ENCODE peak calls at places on chromosome 18, in nine cellular contexts. One of them, this sample, is unnamed.

GRCh38 chr18:23281626-23282436 is 146.5 kb downstream of the CABLES1 start:
- DNase-seq in A549: peak; percentile 10
- DNase-seq in activated naive CD4-positive, alpha-beta T cell treated with anti-CD3 and anti-CD28 coated beads, Interleukin-2, amount 10 ng/mL, durations not matched to agents 7 days and 5 days: no peak
- DNase-seq in cardiac muscle cell: no peak
- DNase-seq in SJCRH30: no peak
- DNase-seq in neuronal stem cell: no peak
- DNase-seq in stimulated activated CD8-positive, alpha-beta memory T cell treated with anti-CD3 and anti-CD28 coated beads, Interleukin-4, amount 100 ng/mL, for 1 hour: no peak
- DNase-seq in choroid plexus epithelial cell: peak; percentile 56
- DNase-seq in kidney tubule cell: peak; percentile 69
- DNase-seq in this sample: no peak

GRCh38 chr18:36728345-36728744 is 100.5 kb downstream of the TPGS2 start:
- DNase-seq in choroid plexus epithelial cell: no peak
- DNase-seq in kidney tubule cell: no peak
- DNase-seq in neuronal stem cell: no peak
- DNase-seq in SJCRH30: no peak
- DNase-seq in activated naive CD4-positive, alpha-beta T cell treated with anti-CD3 and anti-CD28 coated beads, Interleukin-2, amount 10 ng/mL, durations not matched to agents 7 days and 5 days: no peak
- DNase-seq in stimulated activated CD8-positive, alpha-beta memory T cell treated with anti-CD3 and anti-CD28 coated beads, Interleukin-4, amount 100 ng/mL, for 1 hour: no peak
- DNase-seq in cardiac muscle cell: no peak
- DNase-seq in A549: no peak
- DNase-seq in this sample: no peak

GRCh38 chr18:41569867-41570266 is 385.2 kb upstream of the PIK3C3 start:
- DNase-seq in SJCRH30: no peak
- DNase-seq in choroid plexus epithelial cell: no peak
- DNase-seq in cardiac muscle cell: no peak
- DNase-seq in A549: no peak
- DNase-seq in stimulated activated CD8-positive, alpha-beta memory T cell treated with anti-CD3 and anti-CD28 coated beads, Interleukin-4, amount 100 ng/mL, for 1 hour: no peak
- DNase-seq in neuronal stem cell: no peak
- DNase-seq in activated naive CD4-positive, alpha-beta T cell treated with anti-CD3 and anti-CD28 coated beads, Interleukin-2, amount 10 ng/mL, durations not matched to agents 7 days and 5 days: no peak
- DNase-seq in kidney tubule cell: no peak
- DNase-seq in this sample: no peak

GRCh38 chr18:50454379-50455005 is 79.6 kb downstream of the SKA1 start:
- DNase-seq in A549: no peak
- DNase-seq in activated naive CD4-positive, alpha-beta T cell treated with anti-CD3 and anti-CD28 coated beads, Interleukin-2, amount 10 ng/mL, durations not matched to agents 7 days and 5 days: no peak
- DNase-seq in stimulated activated CD8-positive, alpha-beta memory T cell treated with anti-CD3 and anti-CD28 coated beads, Interleukin-4, amount 100 ng/mL, for 1 hour: no peak
- DNase-seq in cardiac muscle cell: no peak
- DNase-seq in SJCRH30: no peak
- DNase-seq in kidney tubule cell: peak; percentile 9
- DNase-seq in neuronal stem cell: no peak
- DNase-seq in choroid plexus epithelial cell: no peak
- DNase-seq in this sample: no peak

GRCh38 chr18:79756143-79756500 is 41.6 kb upstream of the KCNG2 start:
- DNase-seq in cardiac muscle cell: no peak
- DNase-seq in neuronal stem cell: no peak
- DNase-seq in A549: no peak
- DNase-seq in choroid plexus epithelial cell: no peak
- DNase-seq in stimulated activated CD8-positive, alpha-beta memory T cell treated with anti-CD3 and anti-CD28 coated beads, Interleukin-4, amount 100 ng/mL, for 1 hour: no peak
- DNase-seq in SJCRH30: no peak
- DNase-seq in kidney tubule cell: no peak
- DNase-seq in activated naive CD4-positive, alpha-beta T cell treated with anti-CD3 and anti-CD28 coated beads, Interleukin-2, amount 10 ng/mL, durations not matched to agents 7 days and 5 days: no peak
- DNase-seq in this sample: no peak

GRCh38 chr18:33951031-33951430 is 273.7 kb downstream of the NOL4 start:
- DNase-seq in kidney tubule cell: peak; percentile 65
- DNase-seq in SJCRH30: no peak
- DNase-seq in activated naive CD4-positive, alpha-beta T cell treated with anti-CD3 and anti-CD28 coated beads, Interleukin-2, amount 10 ng/mL, durations not matched to agents 7 days and 5 days: no peak
- DNase-seq in A549: no peak
- DNase-seq in cardiac muscle cell: no peak
- DNase-seq in neuronal stem cell: no peak
- DNase-seq in choroid plexus epithelial cell: peak; percentile 3
- DNase-seq in stimulated activated CD8-positive, alpha-beta memory T cell treated with anti-CD3 and anti-CD28 coated beads, Interleukin-4, amount 100 ng/mL, for 1 hour: no peak
- DNase-seq in this sample: no peak

GRCh38 chr18:50898908-50899307 is 20.0 kb downstream of the ME2 start:
- DNase-seq in activated naive CD4-positive, alpha-beta T cell treated with anti-CD3 and anti-CD28 coated beads, Interleukin-2, amount 10 ng/mL, durations not matched to agents 7 days and 5 days: no peak
- DNase-seq in cardiac muscle cell: no peak
- DNase-seq in neuronal stem cell: no peak
- DNase-seq in A549: no peak
- DNase-seq in choroid plexus epithelial cell: no peak
- DNase-seq in stimulated activated CD8-positive, alpha-beta memory T cell treated with anti-CD3 and anti-CD28 coated beads, Interleukin-4, amount 100 ng/mL, for 1 hour: no peak
- DNase-seq in SJCRH30: no peak
- DNase-seq in kidney tubule cell: no peak
- DNase-seq in this sample: no peak

GRCh38 chr18:61953161-61953560 is 60.4 kb upstream of the RNF152 start:
- DNase-seq in cardiac muscle cell: no peak
- DNase-seq in kidney tubule cell: no peak
- DNase-seq in A549: no peak
- DNase-seq in choroid plexus epithelial cell: peak; percentile 19
- DNase-seq in SJCRH30: no peak
- DNase-seq in neuronal stem cell: no peak
- DNase-seq in activated naive CD4-positive, alpha-beta T cell treated with anti-CD3 and anti-CD28 coated beads, Interleukin-2, amount 10 ng/mL, durations not matched to agents 7 days and 5 days: no peak
- DNase-seq in stimulated activated CD8-positive, alpha-beta memory T cell treated with anti-CD3 and anti-CD28 coated beads, Interleukin-4, amount 100 ng/mL, for 1 hour: no peak
- DNase-seq in this sample: no peak

GRCh38 chr18:34153711-34154110 is 71.0 kb downstream of the NOL4 start:
- DNase-seq in SJCRH30: peak; percentile 13
- DNase-seq in cardiac muscle cell: no peak
- DNase-seq in activated naive CD4-positive, alpha-beta T cell treated with anti-CD3 and anti-CD28 coated beads, Interleukin-2, amount 10 ng/mL, durations not matched to agents 7 days and 5 days: no peak
- DNase-seq in stimulated activated CD8-positive, alpha-beta memory T cell treated with anti-CD3 and anti-CD28 coated beads, Interleukin-4, amount 100 ng/mL, for 1 hour: no peak
- DNase-seq in neuronal stem cell: no peak
- DNase-seq in choroid plexus epithelial cell: peak; percentile 23
- DNase-seq in A549: peak; percentile 7
- DNase-seq in kidney tubule cell: peak; percentile 75
- DNase-seq in this sample: no peak

GRCh38 chr18:40414155-40414754 is 1540.8 kb upstream of the PIK3C3 start:
- DNase-seq in kidney tubule cell: peak; percentile 11
- DNase-seq in stimulated activated CD8-positive, alpha-beta memory T cell treated with anti-CD3 and anti-CD28 coated beads, Interleukin-4, amount 100 ng/mL, for 1 hour: no peak
- DNase-seq in choroid plexus epithelial cell: peak; percentile 48
- DNase-seq in neuronal stem cell: no peak
- DNase-seq in cardiac muscle cell: no peak
- DNase-seq in SJCRH30: peak; percentile 7
- DNase-seq in A549: no peak
- DNase-seq in activated naive CD4-positive, alpha-beta T cell treated with anti-CD3 and anti-CD28 coated beads, Interleukin-2, amount 10 ng/mL, durations not matched to agents 7 days and 5 days: no peak
- DNase-seq in this sample: no peak

GRCh38 chr18:6561029-6561861 is 146.5 kb upstream of the L3MBTL4 start:
- DNase-seq in kidney tubule cell: no peak
- DNase-seq in SJCRH30: peak; percentile 58
- DNase-seq in activated naive CD4-positive, alpha-beta T cell treated with anti-CD3 and anti-CD28 coated beads, Interleukin-2, amount 10 ng/mL, durations not matched to agents 7 days and 5 days: no peak
- DNase-seq in neuronal stem cell: no peak
- DNase-seq in A549: no peak
- DNase-seq in cardiac muscle cell: peak; percentile 38
- DNase-seq in choroid plexus epithelial cell: peak; percentile 92
- DNase-seq in stimulated activated CD8-positive, alpha-beta memory T cell treated with anti-CD3 and anti-CD28 coated beads, Interleukin-4, amount 100 ng/mL, for 1 hour: no peak
- DNase-seq in this sample: peak; percentile 79

GRCh38 chr18:10354241-10354811 is 100.1 kb upstream of the APCDD1 start:
- DNase-seq in kidney tubule cell: no peak
- DNase-seq in cardiac muscle cell: no peak
- DNase-seq in activated naive CD4-positive, alpha-beta T cell treated with anti-CD3 and anti-CD28 coated beads, Interleukin-2, amount 10 ng/mL, durations not matched to agents 7 days and 5 days: no peak
- DNase-seq in choroid plexus epithelial cell: no peak
- DNase-seq in A549: no peak
- DNase-seq in neuronal stem cell: no peak
- DNase-seq in SJCRH30: no peak
- DNase-seq in stimulated activated CD8-positive, alpha-beta memory T cell treated with anti-CD3 and anti-CD28 coated beads, Interleukin-4, amount 100 ng/mL, for 1 hour: no peak
- DNase-seq in this sample: no peak

This sample was measured in Right ventricle myocardium inferior.